ENCODE peak calls at places on chromosome 22, in eight cellular contexts. One of them, this sample, is unnamed.

GRCh38 chr22:25136953-25137576 is 62.6 kb upstream of the CRYBB3 start:
- DNase-seq in cardiac septum: no peak
- DNase-seq in pons: no peak
- DNase-seq in midbrain: no peak
- DNase-seq in AG20443: no peak
- DNase-seq in stimulated activated CD8-positive, alpha-beta memory T cell treated with anti-CD3 and anti-CD28 coated beads, Interleukin-15, amount 100 ng/mL, for 48 hours: no peak
- DNase-seq in AG04450: no peak
- DNase-seq in NCI-H1436: no peak
- DNase-seq in this sample: no peak

GRCh38 chr22:46537946-46538815 is 761 bp upstream of the CELSR1 start:
- DNase-seq in stimulated activated CD8-positive, alpha-beta memory T cell treated with anti-CD3 and anti-CD28 coated beads, Interleukin-15, amount 100 ng/mL, for 48 hours: no peak
- DNase-seq in AG04450: no peak
- DNase-seq in midbrain: no peak
- DNase-seq in NCI-H1436: no peak
- DNase-seq in cardiac septum: no peak
- DNase-seq in pons: no peak
- DNase-seq in AG20443: peak
- DNase-seq in this sample: no peak

GRCh38 chr22:40975346-40975745 is 24.2 kb downstream of the RBX1 start:
- DNase-seq in midbrain: no peak
- DNase-seq in AG20443: peak
- DNase-seq in cardiac septum: no peak
- DNase-seq in stimulated activated CD8-positive, alpha-beta memory T cell treated with anti-CD3 and anti-CD28 coated beads, Interleukin-15, amount 100 ng/mL, for 48 hours: no peak
- DNase-seq in AG04450: no peak
- DNase-seq in pons: no peak
- DNase-seq in NCI-H1436: no peak
- DNase-seq in this sample: no peak

GRCh38 chr22:50068096-50068495 is 10.0 kb upstream of the TTLL8 start:
- DNase-seq in stimulated activated CD8-positive, alpha-beta memory T cell treated with anti-CD3 and anti-CD28 coated beads, Interleukin-15, amount 100 ng/mL, for 48 hours: no peak
- DNase-seq in pons: no peak
- DNase-seq in cardiac septum: no peak
- DNase-seq in NCI-H1436: no peak
- DNase-seq in AG04450: no peak
- DNase-seq in midbrain: no peak
- DNase-seq in AG20443: no peak
- DNase-seq in this sample: no peak

GRCh38 chr22:39956932-39957664 is 3.1 kb upstream of the TMA7B start:
- DNase-seq in pons: no peak
- DNase-seq in stimulated activated CD8-positive, alpha-beta memory T cell treated with anti-CD3 and anti-CD28 coated beads, Interleukin-15, amount 100 ng/mL, for 48 hours: no peak
- DNase-seq in cardiac septum: no peak
- DNase-seq in AG20443: no peak
- DNase-seq in AG04450: no peak
- DNase-seq in midbrain: no peak
- DNase-seq in NCI-H1436: no peak
- DNase-seq in this sample: no peak

GRCh38 chr22:40768187-40768586 is 51.0 kb downstream of the SLC25A17 start:
- DNase-seq in cardiac septum: no peak
- DNase-seq in AG04450: no peak
- DNase-seq in AG20443: no peak
- DNase-seq in NCI-H1436: no peak
- DNase-seq in pons: no peak
- DNase-seq in stimulated activated CD8-positive, alpha-beta memory T cell treated with anti-CD3 and anti-CD28 coated beads, Interleukin-15, amount 100 ng/mL, for 48 hours: no peak
- DNase-seq in midbrain: no peak
- DNase-seq in this sample: no peak

GRCh38 chr22:38718414-38718813 is 12.7 kb downstream of the GTPBP1 start:
- DNase-seq in midbrain: no peak
- DNase-seq in AG20443: peak
- DNase-seq in cardiac septum: peak
- DNase-seq in AG04450: no peak
- DNase-seq in pons: peak
- DNase-seq in stimulated activated CD8-positive, alpha-beta memory T cell treated with anti-CD3 and anti-CD28 coated beads, Interleukin-15, amount 100 ng/mL, for 48 hours: no peak
- DNase-seq in NCI-H1436: no peak
- DNase-seq in this sample: no peak

GRCh38 chr22:38481162-38481870 is 13.4 kb downstream of the KDELR3 start:
- DNase-seq in NCI-H1436: no peak
- DNase-seq in AG20443: no peak
- DNase-seq in AG04450: no peak
- DNase-seq in pons: no peak
- DNase-seq in cardiac septum: no peak
- DNase-seq in stimulated activated CD8-positive, alpha-beta memory T cell treated with anti-CD3 and anti-CD28 coated beads, Interleukin-15, amount 100 ng/mL, for 48 hours: no peak
- DNase-seq in midbrain: no peak
- DNase-seq in this sample: no peak

GRCh38 chr22:17910561-17911311 is 113.6 kb downstream of the MICAL3 start:
- DNase-seq in AG20443: peak
- DNase-seq in stimulated activated CD8-positive, alpha-beta memory T cell treated with anti-CD3 and anti-CD28 coated beads, Interleukin-15, amount 100 ng/mL, for 48 hours: no peak
- DNase-seq in AG04450: peak
- DNase-seq in pons: peak
- DNase-seq in midbrain: peak
- DNase-seq in cardiac septum: peak
- DNase-seq in NCI-H1436: no peak
- DNase-seq in this sample: no peak

GRCh38 chr22:35766654-35767580 is 49.2 kb downstream of the APOL5 start:
- DNase-seq in stimulated activated CD8-positive, alpha-beta memory T cell treated with anti-CD3 and anti-CD28 coated beads, Interleukin-15, amount 100 ng/mL, for 48 hours: no peak
- DNase-seq in NCI-H1436: peak
- DNase-seq in pons: peak
- DNase-seq in midbrain: no peak
- DNase-seq in AG20443: no peak
- DNase-seq in cardiac septum: no peak
- DNase-seq in AG04450: no peak
- DNase-seq in this sample: no peak

GRCh38 chr22:19346677-19347265 is 55.3 kb upstream of the CLTCL1 start:
- DNase-seq in midbrain: no peak
- DNase-seq in NCI-H1436: no peak
- DNase-seq in AG20443: no peak
- DNase-seq in AG04450: no peak
- DNase-seq in pons: no peak
- DNase-seq in cardiac septum: no peak
- DNase-seq in stimulated activated CD8-positive, alpha-beta memory T cell treated with anti-CD3 and anti-CD28 coated beads, Interleukin-15, amount 100 ng/mL, for 48 hours: no peak
- DNase-seq in this sample: no peak

GRCh38 chr22:24950272-24950902 is 2.1 kb upstream of the KIAA1671 start:
- DNase-seq in AG04450: no peak
- DNase-seq in midbrain: no peak
- DNase-seq in cardiac septum: no peak
- DNase-seq in AG20443: peak
- DNase-seq in stimulated activated CD8-positive, alpha-beta memory T cell treated with anti-CD3 and anti-CD28 coated beads, Interleukin-15, amount 100 ng/mL, for 48 hours: no peak
- DNase-seq in NCI-H1436: no peak
- DNase-seq in pons: no peak
- DNase-seq in this sample: no peak

GRCh38 chr22:30249049-30250038 is 2.8 kb upstream of the LIF start:
- DNase-seq in midbrain: no peak
- DNase-seq in AG04450: no peak
- DNase-seq in pons: no peak
- DNase-seq in NCI-H1436: no peak
- DNase-seq in stimulated activated CD8-positive, alpha-beta memory T cell treated with anti-CD3 and anti-CD28 coated beads, Interleukin-15, amount 100 ng/mL, for 48 hours: no peak
- DNase-seq in cardiac septum: no peak
- DNase-seq in AG20443: no peak
- DNase-seq in this sample: no peak

GRCh38 chr22:25488244-25489020 is 76.0 kb upstream of the GRK3 start:
- DNase-seq in stimulated activated CD8-positive, alpha-beta memory T cell treated with anti-CD3 and anti-CD28 coated beads, Interleukin-15, amount 100 ng/mL, for 48 hours: peak
- DNase-seq in AG20443: peak
- DNase-seq in cardiac septum: peak
- DNase-seq in NCI-H1436: no peak
- DNase-seq in AG04450: no peak
- DNase-seq in pons: no peak
- DNase-seq in midbrain: no peak
- DNase-seq in this sample: peak

GRCh38 chr22:30201970-30202369 is 44.6 kb downstream of the LIF start:
- DNase-seq in stimulated activated CD8-positive, alpha-beta memory T cell treated with anti-CD3 and anti-CD28 coated beads, Interleukin-15, amount 100 ng/mL, for 48 hours: no peak
- DNase-seq in AG20443: no peak
- DNase-seq in pons: no peak
- DNase-seq in cardiac septum: no peak
- DNase-seq in AG04450: no peak
- DNase-seq in NCI-H1436: no peak
- DNase-seq in midbrain: no peak
- DNase-seq in this sample: no peak

This sample was measured in stimulated activated naive CD4-positive, alpha-beta T cell treated with Interleukin-2 at 50 U/mL for 16 hours.